ENCODE peak calls at places on chromosomes 7 and 10, in eight cellular contexts. J, F, Y, L, R, U, V and G are unnamed samples.

GRCh38 chr7:148395292-148395691 is 195.3 kb upstream of the C7orf33 start:
- DNase-seq in V (no peak), J (no peak), U (no peak), Y (no peak), F (no peak), L (no peak), R (no peak), G (no peak)

GRCh38 chr10:73997479-73997805 is 474 bp upstream of the VCL start:
- DNase-seq in V (peak; percentile 59), L (peak; percentile 15), R (no peak), J (no peak), F (no peak), Y (peak; percentile 48), U (no peak), G (peak; percentile 60)

GRCh38 chr10:13773496-13774170 is 186.9 kb downstream of the PRPF18 start:
- DNase-seq in F (no peak), J (no peak), U (no peak), V (no peak), L (no peak), Y (no peak), R (no peak), G (no peak)

GRCh38 chr7:92621026-92621540 is 30.9 kb upstream of the FAM133B start:
- DNase-seq in J (peak; percentile 77), R (peak; percentile 71), V (peak; percentile 30), Y (peak; percentile 63), U (peak; percentile 87), F (peak; percentile 70), L (no peak), G (peak; percentile 100)

GRCh38 chr10:49569031-49569765 is 30.3 kb upstream of the ERCC6 start:
- DNase-seq in U (no peak), R (no peak), F (peak; percentile 24), L (no peak), V (no peak), Y (no peak), J (no peak), G (no peak)

GRCh38 chr10:31000867-31001266 is 30.8 kb downstream of the ZNF438 start:
- DNase-seq in U (no peak), F (no peak), J (no peak), Y (no peak), V (no peak), R (no peak), L (no peak), G (no peak)

GRCh38 chr7:376306-376969 is 86.5 kb downstream of the FOXL3 start:
- DNase-seq in F (no peak), V (peak; percentile 10), U (no peak), J (no peak), Y (no peak), L (no peak), R (peak; percentile 12), G (no peak)

GRCh38 chr7:36633377-36633776 is 90.9 kb downstream of the AOAH start:
- DNase-seq in F (no peak), R (no peak), Y (no peak), L (no peak), U (no peak), J (no peak), V (no peak), G (no peak)

GRCh38 chr10:129949411-129950335 is 14.4 kb downstream of the EBF3 start:
- DNase-seq in J (no peak), R (peak; percentile 73), Y (no peak), F (no peak), L (no peak), U (no peak), V (peak; percentile 63), G (no peak)

GRCh38 chr10:125161570-125162139 is 1.3 kb upstream of the CTBP2 start:
- DNase-seq in L (no peak), F (no peak), R (no peak), U (no peak), J (no peak), V (no peak), Y (no peak), G (no peak)

GRCh38 chr10:28664369-28664740 is 13.0 kb upstream of the BAMBI start:
- DNase-seq in F (peak; percentile 70), V (peak; percentile 54), Y (no peak), R (no peak), J (no peak), U (no peak), L (no peak), G (no peak)

GRCh38 chr10:16816830-16817124 is 447 bp downstream of the RSU1 start:
- DNase-seq in L (no peak), J (no peak), Y (no peak), R (no peak), U (no peak), V (no peak), F (no peak), G (no peak)

GRCh38 chr10:11018426-11018818 is 750 bp downstream of the CELF2 start:
- DNase-seq in R (peak; percentile 58), L (no peak), U (no peak), F (no peak), J (no peak), V (no peak), Y (peak; percentile 1), G (no peak)

GRCh38 chr7:94216944-94217461 is 177.7 kb upstream of the COL1A2 start:
- DNase-seq in F (peak; percentile 34), V (no peak), Y (no peak), J (no peak), R (no peak), L (no peak), U (no peak), G (no peak)

GRCh38 chr7:22438994-22439393 is 61.0 kb downstream of the STEAP1B start:
- DNase-seq in R (no peak), L (no peak), J (no peak), Y (no peak), F (no peak), V (no peak), U (no peak), G (no peak)

GRCh38 chr10:122316224-122316884 is 45.3 kb downstream of the BTBD16 start:
- DNase-seq in F (no peak), Y (no peak), J (no peak), L (no peak), V (no peak), U (no peak), R (no peak), G (no peak)